ENCODE peak calls at places on chromosomes 5 and 9, in seven cellular contexts. J, F, Y, X, H, I and M are unnamed samples.

GRCh38 chr9:136746621-136747020 is 1.7 kb downstream of the LCN6 start:
- DNase-seq in J (no peak), Y (no peak), F (no peak), H (no peak), I (no peak), X (no peak), M (no peak)

GRCh38 chr5:37767251-37767650 is 72.6 kb downstream of the GDNF start:
- DNase-seq in X (no peak), J (no peak), I (no peak), F (no peak), Y (no peak), H (no peak), M (no peak)

GRCh38 chr5:141878186-141878770 is at the start of gene PCDH1:
- DNase-seq in H (no peak), I (peak), F (peak), X (no peak), Y (no peak), J (peak), M (no peak)

GRCh38 chr5:116492016-116492623 is 82.5 kb downstream of the SEMA6A start:
- DNase-seq in I (no peak), Y (no peak), J (no peak), F (no peak), X (no peak), H (peak), M (no peak)

GRCh38 chr9:77512876-77513275 is 135.2 kb downstream of the GNA14 start:
- DNase-seq in H (peak), J (no peak), F (peak), X (no peak), Y (no peak), I (no peak), M (no peak)

GRCh38 chr5:154756203-154756870 is 1.2 kb downstream of the LARP1 start:
- DNase-seq in Y (peak), F (peak), X (peak), J (no peak), H (no peak), I (peak), M (peak)

GRCh38 chr5:176890455-176891330 is 8.5 kb downstream of the HK3 start:
- DNase-seq in J (no peak), F (no peak), X (no peak), I (no peak), H (no peak), Y (no peak), M (peak)

GRCh38 chr5:17343675-17344074 is 126.2 kb downstream of the BASP1 start:
- DNase-seq in I (no peak), X (no peak), Y (no peak), H (peak), F (peak), J (no peak), M (no peak)